ENCODE peak calls at places on chromosomes 4 and X, in ten cellular contexts. V is body of pancreas, G is breast epithelium, N is tibial nerve, Y is sigmoid colon, E is A549, F is testis, I is lower leg skin, R is suprapubic skin, X is IMR-90. W is an unnamed sample.

GRCh38 chr4:151401739-151402138 is 7.2 kb upstream of the FHIP1A start:
- DNase-seq in N (no peak), F (no peak), E (no peak), R (no peak), I (no peak), G (no peak), Y (no peak), V (no peak), X (no peak), W (no peak)

GRCh38 chrX:39749135-39749534 is 348.6 kb downstream of the BCOR start:
- DNase-seq in V (no peak), F (no peak), Y (no peak), G (no peak), E (no peak), X (no peak), R (no peak), I (no peak), N (no peak), W (no peak)

GRCh38 chrX:115297189-115297588 is 7.7 kb downstream of the LUZP4 start:
- DNase-seq in N (no peak), X (no peak), F (no peak), V (no peak), E (no peak), Y (no peak), G (no peak), R (no peak), I (no peak), W (no peak)

GRCh38 chrX:41010188-41010846 is 74.9 kb upstream of the USP9X start:
- DNase-seq in F (peak; percentile 83), I (peak; percentile 93), G (peak; percentile 70), Y (peak; percentile 89), N (peak; percentile 77), X (peak; percentile 88), V (peak; percentile 93), R (peak; percentile 87), E (peak; percentile 79), W (peak; percentile 73)

GRCh38 chr4:54660591-54660990 is 2.8 kb downstream of the KIT start:
- DNase-seq in G (no peak), F (no peak), R (no peak), E (no peak), V (no peak), N (no peak), Y (no peak), I (no peak), X (no peak), W (no peak)

GRCh38 chrX:20374866-20375530 is 108.3 kb upstream of the RPS6KA3 start:
- DNase-seq in E (no peak), G (no peak), R (no peak), V (peak; percentile 36), F (no peak), Y (no peak), N (no peak), X (no peak), I (no peak), W (no peak)

GRCh38 chrX:1903380-1903935 is 288.6 kb downstream of the ASMT start:
- DNase-seq in G (no peak), Y (no peak), X (no peak), N (no peak), R (no peak), F (no peak), E (peak; percentile 91), I (peak; percentile 15), V (no peak), W (no peak)

GRCh38 chr4:108644237-108644636 is 6.2 kb upstream of the OSTC start:
- DNase-seq in G (no peak), X (peak; percentile 21), F (no peak), E (no peak), Y (no peak), I (no peak), V (no peak), N (no peak), R (no peak), W (no peak)

GRCh38 chr4:742096-742741 is 36.6 kb downstream of the PCGF3 start:
- DNase-seq in F (no peak), I (no peak), E (no peak), X (no peak), V (no peak), G (no peak), N (no peak), R (no peak), Y (no peak), W (no peak)

GRCh38 chr4:108685036-108685686 is 34.8 kb downstream of the OSTC start:
- DNase-seq in R (no peak), F (no peak), G (no peak), I (no peak), V (no peak), Y (no peak), N (no peak), X (no peak), E (no peak), W (no peak)

DNA sequence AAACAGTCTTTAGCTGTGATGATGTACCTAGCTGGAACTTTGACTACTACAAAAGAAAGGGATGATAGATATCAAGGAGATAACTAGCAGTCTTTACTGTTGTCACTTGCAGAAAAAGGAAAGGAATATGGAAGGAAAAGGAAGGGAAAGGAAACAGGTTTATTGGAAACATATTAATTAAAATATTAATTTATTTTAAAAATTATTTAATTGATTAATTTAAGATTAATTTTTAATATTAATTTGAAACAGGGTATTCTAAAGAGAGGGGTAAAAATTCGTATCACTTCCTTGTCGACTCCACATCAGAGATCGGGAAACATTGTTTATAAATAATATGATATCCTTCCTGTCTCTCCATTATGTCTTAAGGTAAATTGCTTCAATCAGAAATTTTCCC is 186.5 kb upstream of the IL15 start:
- DNase-seq in X (no peak), F (no peak), N (no peak), G (no peak), Y (no peak), E (no peak), R (no peak), I (no peak), V (no peak), W (no peak)
- H3K4me3 ChIP-seq in X (no peak overlapping the region), F (no peak overlapping the region), N (no peak overlapping the region), G (no peak overlapping the region), Y (no peak overlapping the region), E (no peak overlapping the region), R (no peak overlapping the region), I (no peak overlapping the region), V (no peak overlapping the region), W (no peak overlapping the region)

DNA sequence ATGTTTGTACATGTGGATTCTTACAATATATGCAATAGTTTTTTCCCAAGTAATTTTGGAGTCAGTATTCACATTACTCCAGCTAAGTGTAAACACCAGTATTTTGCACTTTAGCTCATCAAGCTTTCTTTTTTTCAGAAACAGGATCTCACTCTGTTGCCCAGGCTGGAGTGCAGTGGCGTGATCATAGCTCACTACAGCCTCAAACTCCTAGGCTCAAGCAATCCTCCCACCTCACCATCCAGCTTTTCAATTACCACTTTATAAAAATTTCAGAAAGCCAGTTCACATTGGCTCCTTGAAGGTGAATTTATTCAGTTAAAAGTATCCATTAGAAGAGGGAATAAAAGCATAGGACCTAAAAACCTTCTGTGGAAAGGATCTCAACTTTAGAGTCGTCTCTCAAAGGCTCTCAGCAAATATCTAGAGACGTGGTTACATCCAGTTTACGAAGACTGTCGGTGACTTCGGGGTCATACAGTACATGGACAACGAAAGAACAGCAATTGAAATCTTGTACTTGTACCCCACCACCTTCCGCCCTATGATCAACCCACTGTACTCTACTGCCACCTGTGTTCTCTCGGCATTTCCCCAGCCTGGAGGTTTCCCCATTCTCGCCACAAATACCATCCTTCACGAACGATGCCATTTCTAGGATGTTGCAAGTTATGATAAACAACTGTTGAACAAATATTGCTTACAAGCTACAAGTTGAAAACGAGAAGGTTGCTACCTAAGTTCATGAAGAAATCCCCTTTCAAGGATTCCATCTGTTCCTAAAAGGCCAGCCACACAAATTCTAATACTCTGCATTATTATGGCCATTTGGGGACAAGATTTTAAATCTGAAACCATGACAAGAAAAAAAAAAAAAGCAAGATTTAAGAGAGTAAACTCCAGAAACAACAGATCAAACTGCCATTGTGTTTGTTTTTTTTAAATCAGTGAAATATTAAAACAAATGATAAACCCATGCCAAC is 1.8 kb downstream of the APBB2 start:
- DNase-seq in X (peak; percentile 64), F (peak; percentile 46), I (no peak), Y (peak; percentile 74), E (peak; percentile 69), G (peak; percentile 38), V (peak; percentile 60), R (no peak), N (peak; percentile 62), W (peak; percentile 17)
- TF ChIP-seq POLR2A in X (no peak), F (no peak), I (no peak), Y (no peak), E (no peak), G (no peak), V (no peak), R (no peak), N (no peak), W (no peak)

GRCh38 chr4:3437582-3437936 is 4.2 kb upstream of the HGFAC start:
- DNase-seq in G (no peak), F (no peak), I (no peak), X (no peak), N (no peak), R (no peak), Y (no peak), V (no peak), E (no peak), W (no peak)

GRCh38 chr4:3434891-3435683 is 6.7 kb upstream of the HGFAC start:
- DNase-seq in R (no peak), I (no peak), G (no peak), V (no peak), X (no peak), Y (no peak), N (no peak), E (no peak), F (no peak), W (no peak)

GRCh38 chr4:3436798-3437581 is 4.8 kb upstream of the HGFAC start:
- DNase-seq in F (no peak), Y (no peak), G (peak; percentile 82), N (no peak), X (peak; percentile 35), V (no peak), E (peak; percentile 76), I (no peak), R (no peak), W (peak; percentile 77)

GRCh38 chr4:3435684-3435956 is 6.1 kb upstream of the HGFAC start:
- DNase-seq in E (no peak), G (no peak), N (no peak), V (no peak), I (no peak), Y (no peak), R (no peak), F (no peak), X (no peak), W (no peak)

GRCh38 chr4:3436048-3436797 is 5.5 kb upstream of the HGFAC start:
- DNase-seq in I (no peak), Y (no peak), F (no peak), E (no peak), R (no peak), N (no peak), V (no peak), X (no peak), G (no peak), W (no peak)
- H3K4me3 ChIP-seq in I (no peak overlapping the region), Y (no peak overlapping the region), F (no peak overlapping the region), E (no peak overlapping the region), R (no peak overlapping the region), N (no peak overlapping the region), V (no peak overlapping the region), X (no peak overlapping the region), G (no peak overlapping the region), W (no peak overlapping the region)

DNA sequence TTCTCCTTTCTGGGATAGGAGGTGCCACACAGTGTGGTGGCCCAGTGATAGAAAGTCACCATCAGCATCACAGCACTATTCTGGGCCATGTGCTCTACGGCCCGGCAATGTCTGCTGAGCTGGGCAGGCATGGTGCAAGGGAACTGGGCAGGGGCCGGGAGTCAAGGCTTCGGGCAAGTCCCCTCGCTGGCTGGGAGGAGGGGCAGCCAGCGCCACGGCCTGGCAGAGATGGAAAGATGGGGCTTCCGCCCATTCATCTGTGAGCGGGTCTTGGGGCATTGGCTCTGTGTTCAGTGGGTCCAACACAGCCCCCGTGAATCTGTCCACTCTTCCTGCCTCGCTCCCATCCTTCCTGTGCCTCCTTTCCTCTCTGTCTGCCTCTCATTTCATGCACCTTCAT is 7.1 kb upstream of the ATP2B3 start:
- DNase-seq in N (no peak), R (no peak), Y (no peak), E (no peak), G (no peak), I (no peak), V (no peak), X (no peak), F (no peak), W (no peak)
- TF ChIP-seq POLR2A in N (no peak), R (no peak), Y (no peak), E (no peak), G (no peak), I (no peak), V (no peak), X (no peak), F (no peak), W (no peak)